ENCODE peak calls at places on chromosomes 4 and X, in eight cellular contexts. One of them, this sample, is unnamed. For H3K4me1, the result is how much of the 10 kb centered on the place peaks cover.

GRCh38 chrX:63686878-63687714 is 97.9 kb downstream of the ARHGEF9 start:
- DNase-seq in mammary epithelial cell: peak
- DNase-seq in mucosa of descending colon: no peak
- DNase-seq in heart left ventricle: no peak
- DNase-seq in psoas muscle: no peak
- DNase-seq in mesendoderm: peak
- DNase-seq in left lung: no peak
- DNase-seq in ovary: no peak
- DNase-seq in this sample: no peak

GRCh38 chr4:128322311-128322710 is 34.7 kb upstream of the PGRMC2 start:
- DNase-seq in mesendoderm: no peak
- DNase-seq in mucosa of descending colon: no peak
- DNase-seq in left lung: no peak
- DNase-seq in ovary: no peak
- DNase-seq in psoas muscle: no peak
- DNase-seq in heart left ventricle: no peak
- DNase-seq in mammary epithelial cell: peak
- DNase-seq in this sample: no peak

GRCh38 chrX:153646620-153647373 is at the start of gene DUSP9:
- DNase-seq in left lung: peak
- DNase-seq in heart left ventricle: no peak
- DNase-seq in psoas muscle: no peak
- DNase-seq in mucosa of descending colon: peak
- DNase-seq in mammary epithelial cell: no peak
- DNase-seq in mesendoderm: peak
- DNase-seq in ovary: peak
- DNase-seq in this sample: peak

GRCh38 chr4:7210818-7211217 is 18.5 kb downstream of the SORCS2 start:
- DNase-seq in mammary epithelial cell: no peak
- DNase-seq in heart left ventricle: no peak
- DNase-seq in mesendoderm: no peak
- DNase-seq in left lung: no peak
- DNase-seq in psoas muscle: no peak
- DNase-seq in mucosa of descending colon: no peak
- DNase-seq in ovary: no peak
- DNase-seq in this sample: no peak

GRCh38 chr4:74426101-74426500 is 18.8 kb upstream of the AREG start:
- DNase-seq in mammary epithelial cell: peak
- DNase-seq in left lung: no peak
- DNase-seq in heart left ventricle: no peak
- DNase-seq in mesendoderm: no peak
- DNase-seq in psoas muscle: no peak
- DNase-seq in mucosa of descending colon: no peak
- DNase-seq in ovary: no peak
- DNase-seq in this sample: no peak

GRCh38 chrX:154412468-154412867 is 1.1 kb downstream of the TAFAZZIN start:
- DNase-seq in mesendoderm: no peak
- DNase-seq in psoas muscle: no peak
- DNase-seq in left lung: no peak
- DNase-seq in ovary: no peak
- DNase-seq in mammary epithelial cell: no peak
- DNase-seq in mucosa of descending colon: peak
- DNase-seq in heart left ventricle: peak
- DNase-seq in this sample: no peak

GRCh38 chr4:145014365-145014764 is 83.6 kb downstream of the ANAPC10 start:
- DNase-seq in heart left ventricle: no peak
- DNase-seq in mesendoderm: peak
- DNase-seq in mammary epithelial cell: no peak
- DNase-seq in psoas muscle: no peak
- DNase-seq in left lung: no peak
- DNase-seq in mucosa of descending colon: no peak
- DNase-seq in ovary: no peak
- DNase-seq in this sample: no peak

GRCh38 chrX:40406330-40406859 is 174.4 kb upstream of the ATP6AP2 start:
- DNase-seq in psoas muscle: no peak
- DNase-seq in mesendoderm: no peak
- DNase-seq in mucosa of descending colon: no peak
- DNase-seq in mammary epithelial cell: no peak
- DNase-seq in ovary: no peak
- DNase-seq in heart left ventricle: no peak
- DNase-seq in left lung: no peak
- DNase-seq in this sample: no peak

GRCh38 chr4:56272946-56273728 is 114.2 kb downstream of the AASDH start:
- DNase-seq in left lung: no peak
- DNase-seq in heart left ventricle: no peak
- DNase-seq in mammary epithelial cell: no peak
- DNase-seq in mucosa of descending colon: no peak
- DNase-seq in mesendoderm: no peak
- DNase-seq in psoas muscle: no peak
- DNase-seq in ovary: no peak
- DNase-seq in this sample: no peak

GRCh38 chr4:152578670-152579069 is 42.8 kb upstream of the FBXW7 start:
- DNase-seq in heart left ventricle: no peak
- DNase-seq in mucosa of descending colon: no peak
- DNase-seq in mammary epithelial cell: no peak
- DNase-seq in mesendoderm: peak
- DNase-seq in psoas muscle: no peak
- DNase-seq in ovary: no peak
- DNase-seq in left lung: no peak
- DNase-seq in this sample: no peak

GRCh38 chr4:53100801-53101581 is 238.9 kb downstream of the RASL11B start:
- DNase-seq in mucosa of descending colon: no peak
- DNase-seq in heart left ventricle: no peak
- DNase-seq in mammary epithelial cell: peak
- DNase-seq in ovary: no peak
- DNase-seq in mesendoderm: peak
- DNase-seq in psoas muscle: no peak
- DNase-seq in left lung: no peak
- DNase-seq in this sample: no peak

GRCh38 chrX:27276751-27277150 is 186.4 kb downstream of the PPP4R3C start:
- DNase-seq in heart left ventricle: no peak
- DNase-seq in left lung: no peak
- DNase-seq in mucosa of descending colon: no peak
- DNase-seq in mesendoderm: no peak
- DNase-seq in ovary: no peak
- DNase-seq in mammary epithelial cell: no peak
- DNase-seq in psoas muscle: no peak
- DNase-seq in this sample: no peak

GRCh38 chrX:46602468-46603102 is 29.0 kb downstream of the CHST7 start:
- DNase-seq in ovary: no peak
- DNase-seq in left lung: no peak
- DNase-seq in mammary epithelial cell: no peak
- DNase-seq in mucosa of descending colon: no peak
- DNase-seq in psoas muscle: no peak
- DNase-seq in mesendoderm: no peak
- DNase-seq in heart left ventricle: no peak
- DNase-seq in this sample: no peak
- H3K4me1 ChIP-seq in ovary: under half
- H3K4me1 ChIP-seq in left lung: under half
- H3K4me1 ChIP-seq in mammary epithelial cell: under half
- H3K4me1 ChIP-seq in mucosa of descending colon: under half
- H3K4me1 ChIP-seq in psoas muscle: under half
- H3K4me1 ChIP-seq in mesendoderm: under half
- H3K4me1 ChIP-seq in heart left ventricle: under half
- H3K4me1 ChIP-seq in this sample: under half

GRCh38 chrX:107325467-107325866 is 119.1 kb downstream of the DNAAF6 start:
- DNase-seq in left lung: no peak
- DNase-seq in mammary epithelial cell: no peak
- DNase-seq in mesendoderm: no peak
- DNase-seq in mucosa of descending colon: peak
- DNase-seq in ovary: no peak
- DNase-seq in heart left ventricle: no peak
- DNase-seq in psoas muscle: peak
- DNase-seq in this sample: no peak
- H3K4me1 ChIP-seq in left lung: under half
- H3K4me1 ChIP-seq in mammary epithelial cell: under half
- H3K4me1 ChIP-seq in mesendoderm: under half
- H3K4me1 ChIP-seq in mucosa of descending colon: under half
- H3K4me1 ChIP-seq in ovary: under half
- H3K4me1 ChIP-seq in heart left ventricle: under half
- H3K4me1 ChIP-seq in psoas muscle: under half
- H3K4me1 ChIP-seq in this sample: under half

GRCh38 chr4:92235741-92236140 is 68.0 kb upstream of the GRID2 start:
- DNase-seq in psoas muscle: no peak
- DNase-seq in ovary: no peak
- DNase-seq in mesendoderm: no peak
- DNase-seq in left lung: no peak
- DNase-seq in mammary epithelial cell: no peak
- DNase-seq in heart left ventricle: no peak
- DNase-seq in mucosa of descending colon: no peak
- DNase-seq in this sample: no peak

GRCh38 chr4:92237559-92237958 is 66.2 kb upstream of the GRID2 start:
- DNase-seq in heart left ventricle: no peak
- DNase-seq in mesendoderm: no peak
- DNase-seq in ovary: no peak
- DNase-seq in mammary epithelial cell: no peak
- DNase-seq in left lung: no peak
- DNase-seq in mucosa of descending colon: no peak
- DNase-seq in psoas muscle: no peak
- DNase-seq in this sample: no peak

GRCh38 chr4:92234393-92235176 is 69.2 kb upstream of the GRID2 start:
- DNase-seq in mammary epithelial cell: peak
- DNase-seq in left lung: no peak
- DNase-seq in ovary: no peak
- DNase-seq in psoas muscle: no peak
- DNase-seq in mucosa of descending colon: no peak
- DNase-seq in heart left ventricle: no peak
- DNase-seq in mesendoderm: no peak
- DNase-seq in this sample: no peak

GRCh38 chr4:92241094-92241493 is 62.7 kb upstream of the GRID2 start:
- DNase-seq in mucosa of descending colon: no peak
- DNase-seq in heart left ventricle: no peak
- DNase-seq in psoas muscle: no peak
- DNase-seq in ovary: no peak
- DNase-seq in mesendoderm: no peak
- DNase-seq in left lung: no peak
- DNase-seq in mammary epithelial cell: peak
- DNase-seq in this sample: no peak

GRCh38 chr4:92236907-92237306 is 66.9 kb upstream of the GRID2 start:
- DNase-seq in heart left ventricle: no peak
- DNase-seq in mesendoderm: no peak
- DNase-seq in left lung: no peak
- DNase-seq in mammary epithelial cell: peak
- DNase-seq in ovary: no peak
- DNase-seq in mucosa of descending colon: no peak
- DNase-seq in psoas muscle: no peak
- DNase-seq in this sample: no peak
- H3K4me1 ChIP-seq in heart left ventricle: under half
- H3K4me1 ChIP-seq in mesendoderm: under half
- H3K4me1 ChIP-seq in left lung: under half
- H3K4me1 ChIP-seq in mammary epithelial cell: under half
- H3K4me1 ChIP-seq in ovary: under half
- H3K4me1 ChIP-seq in mucosa of descending colon: under half
- H3K4me1 ChIP-seq in psoas muscle: under half
- H3K4me1 ChIP-seq in this sample: under half

DNA sequence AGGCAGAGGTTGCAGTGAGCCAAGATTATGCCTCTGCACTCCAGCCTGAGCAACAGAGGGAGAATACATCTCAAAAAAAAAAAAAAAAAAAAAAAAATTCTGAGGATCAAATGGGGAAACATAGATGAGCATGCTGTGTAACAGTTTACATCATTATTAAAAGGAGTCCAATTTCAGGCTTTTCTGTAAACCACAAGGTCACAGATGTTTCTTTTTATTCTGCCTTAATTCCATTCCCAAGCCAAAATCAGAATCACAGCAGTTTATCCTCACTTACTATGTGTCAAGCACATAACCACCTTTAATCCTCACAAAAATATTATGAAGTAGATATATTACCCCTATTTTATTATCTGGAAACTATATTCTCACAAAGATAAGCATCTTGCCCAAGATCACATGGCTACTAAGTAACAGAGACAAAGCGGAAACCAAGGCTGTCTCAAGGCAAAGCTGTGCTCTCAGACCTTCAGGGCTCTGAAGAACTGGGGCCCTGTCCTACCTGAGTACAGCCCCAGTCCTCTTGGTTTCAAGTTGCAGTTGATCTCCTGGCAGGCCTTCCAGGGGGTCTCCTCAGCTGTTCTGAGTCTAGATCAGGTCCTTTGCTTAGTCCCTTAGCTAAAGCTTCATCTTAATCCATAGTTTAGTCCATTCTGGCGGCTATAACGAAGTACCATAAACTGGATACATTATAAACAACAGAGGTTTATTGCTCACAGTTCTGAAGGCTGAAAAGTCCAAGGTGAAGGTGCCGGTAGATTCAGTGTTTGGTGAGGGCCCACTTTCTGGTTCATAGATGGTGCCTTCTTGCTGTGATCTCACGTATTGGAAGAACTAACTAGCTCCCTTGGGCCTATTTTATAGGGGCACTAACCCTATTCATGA is 141.3 kb downstream of the PALLD start:
- DNase-seq in mesendoderm: no peak
- DNase-seq in mammary epithelial cell: no peak
- DNase-seq in mucosa of descending colon: no peak
- DNase-seq in psoas muscle: no peak
- DNase-seq in left lung: no peak
- DNase-seq in ovary: no peak
- DNase-seq in heart left ventricle: no peak
- DNase-seq in this sample: no peak
- H3K4me1 ChIP-seq in mesendoderm: under half
- H3K4me1 ChIP-seq in mammary epithelial cell: under half
- H3K4me1 ChIP-seq in mucosa of descending colon: under half
- H3K4me1 ChIP-seq in psoas muscle: half or more
- H3K4me1 ChIP-seq in left lung: under half
- H3K4me1 ChIP-seq in ovary: under half
- H3K4me1 ChIP-seq in heart left ventricle: half or more
- H3K4me1 ChIP-seq in this sample: under half

GRCh38 chr4:71524746-71525145 is 185.9 kb downstream of the SLC4A4 start:
- DNase-seq in mammary epithelial cell: no peak
- DNase-seq in mucosa of descending colon: no peak
- DNase-seq in heart left ventricle: no peak
- DNase-seq in left lung: no peak
- DNase-seq in ovary: no peak
- DNase-seq in mesendoderm: no peak
- DNase-seq in psoas muscle: no peak
- DNase-seq in this sample: no peak
- H3K4me1 ChIP-seq in mammary epithelial cell: under half
- H3K4me1 ChIP-seq in mucosa of descending colon: under half
- H3K4me1 ChIP-seq in heart left ventricle: under half
- H3K4me1 ChIP-seq in left lung: under half
- H3K4me1 ChIP-seq in ovary: under half
- H3K4me1 ChIP-seq in mesendoderm: under half
- H3K4me1 ChIP-seq in psoas muscle: under half
- H3K4me1 ChIP-seq in this sample: under half

GRCh38 chrX:105018865-105019264 is 201.6 kb downstream of the TEX13A start:
- DNase-seq in heart left ventricle: no peak
- DNase-seq in mesendoderm: no peak
- DNase-seq in ovary: no peak
- DNase-seq in left lung: no peak
- DNase-seq in psoas muscle: no peak
- DNase-seq in mammary epithelial cell: peak
- DNase-seq in mucosa of descending colon: no peak
- DNase-seq in this sample: no peak
- H3K4me1 ChIP-seq in heart left ventricle: under half
- H3K4me1 ChIP-seq in mesendoderm: under half
- H3K4me1 ChIP-seq in ovary: under half
- H3K4me1 ChIP-seq in left lung: under half
- H3K4me1 ChIP-seq in psoas muscle: under half
- H3K4me1 ChIP-seq in mammary epithelial cell: under half
- H3K4me1 ChIP-seq in mucosa of descending colon: under half
- H3K4me1 ChIP-seq in this sample: under half